ENCODE peak calls at places on chromosome 2, in ten cellular contexts. I, E, Y, X, L, D, U, G, O and H are unnamed samples.

GRCh38 chr2:237234268-237234667 is 148.6 kb downstream of the COPS8 start:
- DNase-seq in I (no peak), L (no peak), X (no peak), D (no peak), E (no peak), U (no peak), Y (no peak), G (no peak), O (no peak), H (no peak)

GRCh38 chr2:24402242-24403092 is 42.1 kb upstream of the ITSN2 start:
- DNase-seq in D (no peak), U (no peak), I (no peak), L (no peak), E (no peak), Y (no peak), G (no peak), X (no peak), O (no peak), H (no peak)

GRCh38 chr2:138182913-138183312 is 218.6 kb downstream of the HNMT start:
- DNase-seq in X (no peak), E (no peak), I (no peak), D (no peak), O (no peak), U (no peak), L (no peak), Y (no peak), G (no peak), H (no peak)

GRCh38 chr2:138974651-138975050 is 194.5 kb upstream of the NXPH2 start:
- DNase-seq in O (no peak), X (no peak), E (peak), D (no peak), I (no peak), G (no peak), Y (no peak), U (no peak), L (no peak), H (no peak)

GRCh38 chr2:96734899-96735585 is 4.8 kb downstream of the LMAN2L start:
- DNase-seq in I (no peak), Y (peak), E (no peak), O (no peak), X (no peak), U (no peak), D (no peak), G (no peak), L (no peak), H (no peak)

GRCh38 chr2:204195498-204195897 is 258.9 kb downstream of the ICOS start:
- DNase-seq in D (no peak), U (no peak), L (no peak), I (no peak), G (no peak), Y (no peak), X (no peak), E (no peak), O (no peak), H (no peak)

GRCh38 chr2:36376319-36376765 is 20.8 kb downstream of the CRIM1 start:
- DNase-seq in I (no peak), D (no peak), U (no peak), O (no peak), L (no peak), G (peak), E (peak), Y (no peak), X (no peak), H (no peak)

GRCh38 chr2:100013892-100014677 is 128.3 kb downstream of the AFF3 start:
- DNase-seq in Y (no peak), G (no peak), L (peak), I (no peak), E (peak), D (no peak), U (no peak), O (no peak), X (peak), H (no peak)

GRCh38 chr2:112151701-112152440 is 13.7 kb downstream of the FBLN7 start:
- DNase-seq in U (no peak), G (peak), Y (no peak), D (no peak), L (no peak), O (no peak), E (no peak), I (no peak), X (no peak), H (no peak)

GRCh38 chr2:167935803-167936110 is 311.6 kb downstream of the STK39 start:
- DNase-seq in X (no peak), D (no peak), Y (no peak), I (no peak), O (no peak), U (no peak), G (no peak), E (no peak), L (no peak), H (no peak)

GRCh38 chr2:113979172-113980128 is 89.6 kb downstream of the ACTR3 start:
- DNase-seq in L (no peak), Y (no peak), D (peak), X (no peak), G (no peak), U (no peak), I (peak), E (no peak), O (peak), H (no peak)

GRCh38 chr2:75719616-75720015 is 8.9 kb upstream of the GCFC2 start:
- DNase-seq in D (no peak), X (no peak), G (no peak), E (no peak), I (no peak), O (no peak), L (no peak), U (no peak), Y (no peak), H (no peak)

GRCh38 chr2:45651415-45652089 is at the start of gene PRKCE:
- DNase-seq in D (peak), L (peak), X (no peak), G (peak), I (peak), O (peak), E (peak), U (no peak), Y (no peak), H (no peak)